ENCODE peak calls at places on chromosome 12, in seven cellular contexts. Q is endodermal cell, B is NCI-H69, N is midbrain, T is NCI-H460, H is Right ventricle myocardium superior, P is lower leg skin. U is an unnamed sample.

GRCh38 chr12:15584366-15585041 is 204.7 kb downstream of the EPS8 start:
- DNase-seq in Q (no peak), B (peak; percentile 36), N (peak; percentile 64), T (peak; percentile 22), H (no peak), P (no peak), U (peak; percentile 3)

GRCh38 chr12:104494137-104494815 is 37.5 kb downstream of the CHST11 start:
- DNase-seq in Q (no peak), B (no peak), N (no peak), T (no peak), H (peak; percentile 54), P (no peak), U (no peak)

GRCh38 chr12:123034022-123034541 is 53.6 kb downstream of the ARL6IP4 start:
- DNase-seq in Q (no peak), B (no peak), N (no peak), T (no peak), H (peak; percentile 35), P (no peak), U (no peak)

GRCh38 chr12:79407671-79408622 is 282.8 kb downstream of the PAWR start:
- DNase-seq in Q (peak; percentile 90), B (peak; percentile 70), N (peak; percentile 14), T (peak; percentile 71), H (no peak), P (peak; percentile 39), U (peak; percentile 51)

GRCh38 chr12:76010732-76011458 is 20.7 kb downstream of the PHLDA1 start:
- DNase-seq in Q (peak; percentile 82), B (peak; percentile 47), N (no peak), T (no peak), H (no peak), P (no peak), U (no peak)

GRCh38 chr12:119153477-119154434 is 25.0 kb upstream of the HSPB8 start:
- DNase-seq in Q (peak; percentile 100), B (peak; percentile 13), N (peak; percentile 12), T (peak; percentile 80), H (peak; percentile 81), P (no peak), U (no peak)

GRCh38 chr12:40668095-40668494 is 24.1 kb upstream of the CNTN1 start:
- DNase-seq in Q (no peak), B (peak; percentile 28), N (no peak), T (no peak), H (no peak), P (no peak), U (no peak)

GRCh38 chr12:50772877-50773276 is 9.0 kb downstream of the ATF1 start:
- DNase-seq in Q (no peak), B (no peak), N (no peak), T (no peak), H (no peak), P (no peak), U (no peak)

GRCh38 chr12:3704512-3705348 is 48.2 kb downstream of the CRACR2A start:
- DNase-seq in Q (no peak), B (peak; percentile 33), N (no peak), T (no peak), H (no peak), P (no peak), U (no peak)

GRCh38 chr12:11771895-11772502 is 122.5 kb downstream of the ETV6 start:
- DNase-seq in Q (no peak), B (no peak), N (no peak), T (no peak), H (no peak), P (no peak), U (no peak)

GRCh38 chr12:66036317-66036716 is 94.2 kb downstream of the LLPH start:
- DNase-seq in Q (no peak), B (no peak), N (no peak), T (no peak), H (peak; percentile 48), P (no peak), U (peak; percentile 68)

GRCh38 chr12:50017047-50017446 is 8.2 kb downstream of the RACGAP1 start:
- DNase-seq in Q (peak; percentile 15), B (no peak), N (peak; percentile 66), T (peak; percentile 30), H (peak; percentile 58), P (peak; percentile 62), U (no peak)

GRCh38 chr12:52347546-52348510 is 19.5 kb downstream of the KRT85 start:
- DNase-seq in Q (no peak), B (no peak), N (no peak), T (no peak), H (no peak), P (no peak), U (no peak)

U was measured in HTR-8/SVneo.